ENCODE peak calls at places on chromosomes 7 and 10, in nine cellular contexts. One of them, this sample, is unnamed.
A peak's percentile ranks its signal among the peaks of the same experiment; 100 is the strongest.

GRCh38 chr7:105655901-105656380 is 74.6 kb upstream of the EFCAB10 start:
- DNase-seq in astrocyte: no peak
- DNase-seq in thoracic aorta: no peak
- DNase-seq in IMR-90: no peak
- DNase-seq in upper lobe of left lung: no peak
- DNase-seq in SK-N-SH: no peak
- DNase-seq in left ventricle myocardium inferior: no peak
- DNase-seq in A673: no peak
- DNase-seq in fibroblast of lung: no peak
- DNase-seq in this sample: no peak

GRCh38 chr10:88901610-88902327 is 21.7 kb downstream of the STAMBPL1 start:
- DNase-seq in astrocyte: peak; percentile 66
- DNase-seq in thoracic aorta: no peak
- DNase-seq in IMR-90: peak; percentile 80
- DNase-seq in upper lobe of left lung: no peak
- DNase-seq in SK-N-SH: no peak
- DNase-seq in left ventricle myocardium inferior: no peak
- DNase-seq in A673: no peak
- DNase-seq in fibroblast of lung: no peak
- DNase-seq in this sample: no peak

GRCh38 chr7:140390466-140391190 is 7.7 kb downstream of the SLC37A3 start:
- DNase-seq in astrocyte: peak; percentile 53
- DNase-seq in thoracic aorta: no peak
- DNase-seq in IMR-90: peak; percentile 22
- DNase-seq in upper lobe of left lung: no peak
- DNase-seq in SK-N-SH: no peak
- DNase-seq in left ventricle myocardium inferior: no peak
- DNase-seq in A673: no peak
- DNase-seq in fibroblast of lung: peak; percentile 24
- DNase-seq in this sample: no peak

GRCh38 chr10:3178070-3178469 is 5.5 kb upstream of the PITRM1 start:
- DNase-seq in astrocyte: no peak
- DNase-seq in thoracic aorta: no peak
- DNase-seq in IMR-90: no peak
- DNase-seq in upper lobe of left lung: no peak
- DNase-seq in SK-N-SH: no peak
- DNase-seq in left ventricle myocardium inferior: no peak
- DNase-seq in A673: no peak
- DNase-seq in fibroblast of lung: no peak
- DNase-seq in this sample: no peak

GRCh38 chr7:92916751-92917369 is 80.5 kb upstream of the CDK6 start:
- DNase-seq in astrocyte: peak; percentile 89
- DNase-seq in thoracic aorta: no peak
- DNase-seq in IMR-90: peak; percentile 44
- DNase-seq in upper lobe of left lung: no peak
- DNase-seq in SK-N-SH: peak; percentile 40
- DNase-seq in left ventricle myocardium inferior: no peak
- DNase-seq in A673: peak; percentile 27
- DNase-seq in fibroblast of lung: no peak
- DNase-seq in this sample: peak; percentile 95

GRCh38 chr7:112081778-112082177 is 124.4 kb downstream of the DOCK4 start:
- DNase-seq in astrocyte: no peak
- DNase-seq in thoracic aorta: no peak
- DNase-seq in IMR-90: no peak
- DNase-seq in upper lobe of left lung: no peak
- DNase-seq in SK-N-SH: no peak
- DNase-seq in left ventricle myocardium inferior: no peak
- DNase-seq in A673: peak; percentile 56
- DNase-seq in fibroblast of lung: no peak
- DNase-seq in this sample: no peak

GRCh38 chr7:79778786-79779382 is 325.4 kb upstream of the MAGI2 start:
- DNase-seq in astrocyte: peak; percentile 91
- DNase-seq in thoracic aorta: no peak
- DNase-seq in IMR-90: peak; percentile 94
- DNase-seq in upper lobe of left lung: no peak
- DNase-seq in SK-N-SH: no peak
- DNase-seq in left ventricle myocardium inferior: no peak
- DNase-seq in A673: no peak
- DNase-seq in fibroblast of lung: peak; percentile 90
- DNase-seq in this sample: peak; percentile 73

GRCh38 chr7:2759736-2760097 is 71.7 kb downstream of the AMZ1 start:
- DNase-seq in astrocyte: no peak
- DNase-seq in thoracic aorta: no peak
- DNase-seq in IMR-90: no peak
- DNase-seq in upper lobe of left lung: no peak
- DNase-seq in SK-N-SH: no peak
- DNase-seq in left ventricle myocardium inferior: no peak
- DNase-seq in A673: no peak
- DNase-seq in fibroblast of lung: no peak
- DNase-seq in this sample: no peak

GRCh38 chr7:37117261-37117660 is 331.4 kb downstream of the ELMO1 start:
- DNase-seq in astrocyte: no peak
- DNase-seq in thoracic aorta: no peak
- DNase-seq in IMR-90: no peak
- DNase-seq in upper lobe of left lung: no peak
- DNase-seq in SK-N-SH: no peak
- DNase-seq in left ventricle myocardium inferior: no peak
- DNase-seq in A673: no peak
- DNase-seq in fibroblast of lung: no peak
- DNase-seq in this sample: no peak

GRCh38 chr10:124290095-124290795 is 128.5 kb downstream of the OAT start:
- DNase-seq in astrocyte: peak; percentile 60
- DNase-seq in thoracic aorta: no peak
- DNase-seq in IMR-90: peak; percentile 6
- DNase-seq in upper lobe of left lung: no peak
- DNase-seq in SK-N-SH: no peak
- DNase-seq in left ventricle myocardium inferior: peak; percentile 27
- DNase-seq in A673: peak; percentile 7
- DNase-seq in fibroblast of lung: peak; percentile 50
- DNase-seq in this sample: peak; percentile 25

GRCh38 chr10:45000764-45001381 is at the start of gene ZNF22:
- DNase-seq in astrocyte: peak; percentile 58
- DNase-seq in thoracic aorta: no peak
- DNase-seq in IMR-90: peak; percentile 56
- DNase-seq in upper lobe of left lung: peak; percentile 94
- DNase-seq in SK-N-SH: peak; percentile 91
- DNase-seq in left ventricle myocardium inferior: peak; percentile 73
- DNase-seq in A673: peak; percentile 88
- DNase-seq in fibroblast of lung: peak; percentile 81
- DNase-seq in this sample: peak; percentile 29

GRCh38 chr10:98511861-98512260 is 65.1 kb upstream of the HPS1 start:
- DNase-seq in astrocyte: no peak
- DNase-seq in thoracic aorta: no peak
- DNase-seq in IMR-90: no peak
- DNase-seq in upper lobe of left lung: no peak
- DNase-seq in SK-N-SH: no peak
- DNase-seq in left ventricle myocardium inferior: no peak
- DNase-seq in A673: no peak
- DNase-seq in fibroblast of lung: no peak
- DNase-seq in this sample: no peak

GRCh38 chr10:93999401-93999851 is 5.7 kb downstream of the PLCE1 start:
- DNase-seq in astrocyte: peak; percentile 91
- DNase-seq in thoracic aorta: peak; percentile 32
- DNase-seq in IMR-90: peak; percentile 63
- DNase-seq in upper lobe of left lung: peak; percentile 75
- DNase-seq in SK-N-SH: peak; percentile 60
- DNase-seq in left ventricle myocardium inferior: peak; percentile 52
- DNase-seq in A673: no peak
- DNase-seq in fibroblast of lung: peak; percentile 55
- DNase-seq in this sample: no peak

GRCh38 chr10:32402499-32402898 is 43.4 kb upstream of the CCDC7 start:
- DNase-seq in astrocyte: no peak
- DNase-seq in thoracic aorta: no peak
- DNase-seq in IMR-90: no peak
- DNase-seq in upper lobe of left lung: no peak
- DNase-seq in SK-N-SH: no peak
- DNase-seq in left ventricle myocardium inferior: no peak
- DNase-seq in A673: no peak
- DNase-seq in fibroblast of lung: no peak
- DNase-seq in this sample: no peak

GRCh38 chr10:46308113-46308415 is 21.3 kb downstream of the ANTXRL start:
- DNase-seq in astrocyte: no peak
- DNase-seq in thoracic aorta: no peak
- DNase-seq in IMR-90: no peak
- DNase-seq in upper lobe of left lung: no peak
- DNase-seq in SK-N-SH: no peak
- DNase-seq in left ventricle myocardium inferior: no peak
- DNase-seq in A673: no peak
- DNase-seq in fibroblast of lung: no peak
- DNase-seq in this sample: no peak

GRCh38 chr7:83178796-83179195 is 16.1 kb upstream of the PCLO start:
- DNase-seq in astrocyte: peak; percentile 59
- DNase-seq in thoracic aorta: no peak
- DNase-seq in IMR-90: no peak
- DNase-seq in upper lobe of left lung: no peak
- DNase-seq in SK-N-SH: no peak
- DNase-seq in left ventricle myocardium inferior: no peak
- DNase-seq in A673: no peak
- DNase-seq in fibroblast of lung: no peak
- DNase-seq in this sample: no peak

GRCh38 chr7:140062528-140063299 is at the start of gene PARP12:
- DNase-seq in astrocyte: peak; percentile 64
- DNase-seq in thoracic aorta: peak; percentile 38
- DNase-seq in IMR-90: peak; percentile 77
- DNase-seq in upper lobe of left lung: peak; percentile 99
- DNase-seq in SK-N-SH: peak; percentile 93
- DNase-seq in left ventricle myocardium inferior: peak; percentile 94
- DNase-seq in A673: peak; percentile 84
- DNase-seq in fibroblast of lung: peak; percentile 84
- DNase-seq in this sample: peak; percentile 50

GRCh38 chr10:11509036-11509435 is 102.4 kb downstream of the USP6NL start:
- DNase-seq in astrocyte: no peak
- DNase-seq in thoracic aorta: no peak
- DNase-seq in IMR-90: no peak
- DNase-seq in upper lobe of left lung: no peak
- DNase-seq in SK-N-SH: no peak
- DNase-seq in left ventricle myocardium inferior: no peak
- DNase-seq in A673: no peak
- DNase-seq in fibroblast of lung: no peak
- DNase-seq in this sample: no peak
- H3K4me1 ChIP-seq in astrocyte: peaks cover 3% of the 10 kb centered on the region
- H3K4me1 ChIP-seq in thoracic aorta: no peaks in the 10 kb centered on the region
- H3K4me1 ChIP-seq in IMR-90: no peaks in the 10 kb centered on the region
- H3K4me1 ChIP-seq in upper lobe of left lung: no peaks in the 10 kb centered on the region
- H3K4me1 ChIP-seq in SK-N-SH: no peaks in the 10 kb centered on the region
- H3K4me1 ChIP-seq in left ventricle myocardium inferior: peaks cover 5% of the 10 kb centered on the region
- H3K4me1 ChIP-seq in A673: peaks cover 48% of the 10 kb centered on the region
- H3K4me1 ChIP-seq in fibroblast of lung: no peaks in the 10 kb centered on the region
- H3K4me1 ChIP-seq in this sample: no peaks in the 10 kb centered on the region

GRCh38 chr7:28686418-28686800 is 271.7 kb downstream of the TRIL start:
- DNase-seq in astrocyte: peak; percentile 83
- DNase-seq in thoracic aorta: no peak
- DNase-seq in IMR-90: peak; percentile 79
- DNase-seq in upper lobe of left lung: no peak
- DNase-seq in SK-N-SH: peak; percentile 49
- DNase-seq in left ventricle myocardium inferior: no peak
- DNase-seq in A673: peak; percentile 84
- DNase-seq in fibroblast of lung: peak; percentile 77
- DNase-seq in this sample: peak; percentile 76
- H3K27ac ChIP-seq in astrocyte: peak overlapping the region; percentile 98
- H3K27ac ChIP-seq in thoracic aorta: peak overlapping the region; percentile 89
- H3K27ac ChIP-seq in IMR-90: peak overlapping the region; percentile 71
- H3K27ac ChIP-seq in upper lobe of left lung: peak overlapping the region; percentile 86
- H3K27ac ChIP-seq in SK-N-SH: peak overlapping the region; percentile 100
- H3K27ac ChIP-seq in left ventricle myocardium inferior: peak overlapping the region; percentile 87
- H3K27ac ChIP-seq in A673: peak overlapping the region; percentile 93
- H3K27ac ChIP-seq in fibroblast of lung: peak overlapping the region; percentile 95
- H3K27ac ChIP-seq in this sample: peak overlapping the region; percentile 87

DNA sequence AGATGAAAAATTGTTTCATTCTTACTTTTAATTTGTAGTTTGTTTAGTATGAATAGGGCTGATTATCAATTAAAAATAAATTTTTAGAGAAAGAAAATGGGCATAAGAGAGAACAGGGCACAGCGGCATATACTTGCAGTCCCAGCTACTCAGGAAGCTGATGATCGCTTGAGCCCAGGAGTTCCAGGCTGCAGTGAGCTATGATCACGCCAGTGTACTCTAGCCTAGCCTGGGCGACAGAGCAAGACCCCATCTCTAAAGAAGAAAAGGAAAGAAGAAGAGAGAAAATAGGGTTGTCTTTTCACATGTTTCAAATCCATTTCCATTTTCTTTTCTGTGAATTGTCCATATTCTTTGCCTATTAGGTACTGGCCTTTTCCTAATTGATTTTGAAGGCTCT is 8.0 kb downstream of the SMURF1 start:
- DNase-seq in astrocyte: no peak
- DNase-seq in thoracic aorta: no peak
- DNase-seq in IMR-90: no peak
- DNase-seq in upper lobe of left lung: no peak
- DNase-seq in SK-N-SH: no peak
- DNase-seq in left ventricle myocardium inferior: no peak
- DNase-seq in A673: no peak
- DNase-seq in fibroblast of lung: no peak
- DNase-seq in this sample: no peak
- H3K4me1 ChIP-seq in astrocyte: peaks cover 26% of the 10 kb centered on the region
- H3K4me1 ChIP-seq in thoracic aorta: peaks cover 99% of the 10 kb centered on the region
- H3K4me1 ChIP-seq in IMR-90: peaks cover 21% of the 10 kb centered on the region
- H3K4me1 ChIP-seq in upper lobe of left lung: peaks cover 33% of the 10 kb centered on the region
- H3K4me1 ChIP-seq in SK-N-SH: peaks cover 31% of the 10 kb centered on the region
- H3K4me1 ChIP-seq in left ventricle myocardium inferior: peaks cover 94% of the 10 kb centered on the region
- H3K4me1 ChIP-seq in A673: peaks cover 38% of the 10 kb centered on the region
- H3K4me1 ChIP-seq in fibroblast of lung: peaks cover 19% of the 10 kb centered on the region
- H3K4me1 ChIP-seq in this sample: peaks cover 50% of the 10 kb centered on the region

DNA sequence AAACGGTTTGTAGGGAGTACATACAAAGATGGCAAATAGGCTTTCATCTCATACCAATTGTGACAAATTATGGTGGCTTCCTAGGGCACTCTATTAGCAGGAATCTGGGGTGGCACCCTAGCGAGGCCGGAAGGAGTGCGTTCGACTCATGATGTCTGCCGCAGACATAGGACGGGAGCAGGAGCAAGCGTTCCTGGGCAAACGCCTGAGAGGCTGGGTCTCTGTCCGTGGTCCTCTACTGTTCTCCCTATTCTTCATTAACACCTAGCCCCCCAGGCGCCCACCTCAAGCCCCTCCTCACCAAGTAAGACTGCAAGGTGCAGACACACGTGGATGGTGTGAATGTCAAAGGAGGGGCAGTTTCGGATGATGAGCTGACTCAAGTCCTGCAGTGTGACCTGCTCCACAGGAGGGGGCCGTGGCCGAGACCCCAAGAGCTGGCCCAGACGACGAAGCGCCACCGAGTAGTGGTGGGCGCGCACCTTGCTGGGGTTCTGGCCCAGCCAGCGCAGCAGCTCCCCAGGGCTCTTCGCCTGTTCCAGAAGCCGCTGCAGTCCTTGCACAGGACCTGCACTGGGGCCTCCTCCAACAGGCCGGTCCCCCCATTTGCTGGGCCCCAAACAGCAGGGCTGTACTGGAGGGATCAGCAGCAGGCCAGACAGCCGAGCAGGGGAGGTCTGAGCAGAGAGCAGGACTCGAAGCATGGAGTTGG is 1.3 kb downstream of the FASTK start:
- DNase-seq in astrocyte: no peak
- DNase-seq in thoracic aorta: no peak
- DNase-seq in IMR-90: no peak
- DNase-seq in upper lobe of left lung: peak; percentile 73
- DNase-seq in SK-N-SH: no peak
- DNase-seq in left ventricle myocardium inferior: peak; percentile 14
- DNase-seq in A673: no peak
- DNase-seq in fibroblast of lung: no peak
- DNase-seq in this sample: no peak
- H3K27ac ChIP-seq in astrocyte: peak overlapping the region; percentile 89
- H3K27ac ChIP-seq in thoracic aorta: no peak overlapping the region
- H3K27ac ChIP-seq in IMR-90: no peak overlapping the region
- H3K27ac ChIP-seq in upper lobe of left lung: peak overlapping the region; percentile 97
- H3K27ac ChIP-seq in SK-N-SH: peak overlapping the region; percentile 78
- H3K27ac ChIP-seq in left ventricle myocardium inferior: peak overlapping the region; percentile 96
- H3K27ac ChIP-seq in A673: peak overlapping the region; percentile 95
- H3K27ac ChIP-seq in fibroblast of lung: peak overlapping the region; percentile 91
- H3K27ac ChIP-seq in this sample: no peak overlapping the region

This sample was measured in foreskin keratinocyte.